ENCODE peak calls at places on chromosomes 1 and 21, in six cellular contexts. R is suprapubic skin, K is transverse colon, Q is uterus, N is fibroblast of lung, U is A549. G is an unnamed sample.
A peak's percentile ranks its signal among the peaks of the same experiment; 100 is the strongest.

GRCh38 chr21:42665026-42665425 is 11.6 kb downstream of the PDE9A start:
- DNase-seq in R (no peak), K (peak; percentile 42), U (no peak), N (no peak), Q (no peak), G (no peak)

GRCh38 chr1:66769512-66770229 is 17.4 kb downstream of the DYNLT5 start:
- DNase-seq in U (no peak), Q (no peak), R (no peak), N (no peak), K (no peak), G (no peak)

GRCh38 chr1:157932082-157932481 is 61.4 kb upstream of the KIRREL1 start:
- DNase-seq in U (peak; percentile 14), K (no peak), R (no peak), Q (no peak), N (peak; percentile 34), G (no peak)

GRCh38 chr21:34693192-34693810 is 24.5 kb downstream of the CLIC6 start:
- DNase-seq in R (no peak), U (peak; percentile 48), K (peak; percentile 44), Q (peak; percentile 24), N (peak; percentile 67), G (no peak)

GRCh38 chr1:219902951-219903350 is 25.4 kb downstream of the SLC30A10 start:
- DNase-seq in U (no peak), Q (no peak), K (no peak), N (no peak), R (no peak), G (no peak)

GRCh38 chr1:150282558-150282958 is 204 bp downstream of the CIART start:
- DNase-seq in U (no peak), Q (no peak), K (no peak), R (peak; percentile 84), N (no peak), G (no peak)

GRCh38 chr1:39898648-39899603 is 2.8 kb downstream of the MYCL start:
- DNase-seq in Q (no peak), R (no peak), N (peak; percentile 79), K (peak; percentile 44), U (peak; percentile 72), G (no peak)

GRCh38 chr1:207243756-207244408 is 77.6 kb upstream of the CD55 start:
- DNase-seq in N (no peak), R (no peak), U (peak; percentile 14), K (no peak), Q (no peak), G (no peak)

GRCh38 chr1:243883551-243883950 is 33.5 kb upstream of the AKT3 start:
- DNase-seq in N (peak; percentile 97), K (no peak), Q (no peak), R (no peak), U (no peak), G (no peak)

GRCh38 chr21:36936361-36937135 is 29.9 kb downstream of the HLCS start:
- DNase-seq in N (no peak), R (no peak), Q (no peak), U (no peak), K (no peak), G (no peak)

GRCh38 chr1:52571783-52572182 is 18.9 kb upstream of the TUT4 start:
- DNase-seq in R (no peak), N (peak; percentile 10), Q (no peak), K (no peak), U (peak; percentile 58), G (no peak)

GRCh38 chr1:234517087-234517802 is 38.3 kb upstream of the TARBP1 start:
- DNase-seq in U (no peak), K (no peak), R (no peak), N (no peak), Q (no peak), G (no peak)

GRCh38 chr21:16945580-16945979 is 567.3 kb upstream of the CXADR start:
- DNase-seq in K (no peak), U (no peak), R (no peak), Q (no peak), N (no peak), G (no peak)

GRCh38 chr21:44935533-44935927 is 4.3 kb upstream of the SLX9 start:
- DNase-seq in N (no peak), K (no peak), U (no peak), Q (no peak), R (no peak), G (peak; percentile 11)

GRCh38 chr1:152053375-152053774 is 16.6 kb upstream of the S100A11 start:
- DNase-seq in K (no peak), U (no peak), N (no peak), R (no peak), Q (no peak), G (no peak)

GRCh38 chr1:236687273-236687672 is 974 bp downstream of the ACTN2 start:
- DNase-seq in N (no peak), Q (no peak), K (no peak), U (no peak), R (no peak), G (no peak)

GRCh38 chr1:22132517-22133235 is 10.2 kb downstream of the WNT4 start:
- DNase-seq in U (no peak), K (no peak), R (no peak), Q (peak; percentile 58), N (peak; percentile 74), G (no peak)

GRCh38 chr1:820962-821361 is 102.8 kb upstream of the SAMD11 start:
- DNase-seq in U (no peak), Q (no peak), N (no peak), R (no peak), K (no peak), G (no peak)
- H3K4me1 ChIP-seq in U (peaks cover 3% of the 10 kb centered on the region), Q (no peaks in the 10 kb centered on the region), N (peaks cover 6% of the 10 kb centered on the region), R (peaks cover 33% of the 10 kb centered on the region), K (no peaks in the 10 kb centered on the region), G (peaks cover 50% of the 10 kb centered on the region)

DNA sequence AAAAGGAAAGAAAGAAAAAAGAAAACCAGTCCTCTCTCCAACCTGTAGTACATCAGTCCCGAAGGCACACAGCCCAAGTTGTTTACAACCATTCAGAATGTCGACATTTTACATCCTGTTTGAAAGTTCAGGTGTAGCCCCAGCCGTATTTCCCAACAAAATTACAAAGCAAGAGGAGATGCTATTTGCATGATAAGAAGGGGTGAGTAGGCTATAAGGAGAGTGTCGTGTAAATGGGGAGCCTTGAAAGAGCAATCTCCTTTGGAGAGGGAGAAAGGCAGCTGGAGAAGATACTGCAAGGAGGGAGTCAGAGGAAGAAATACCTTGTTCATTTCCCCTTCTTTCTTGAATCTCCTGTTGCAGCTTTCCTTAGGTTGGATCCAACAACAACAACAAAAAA is 35.5 kb upstream of the DENND1B start:
- DNase-seq in N (no peak), R (no peak), Q (no peak), K (no peak), U (no peak), G (no peak)
- H3K4me3 ChIP-seq in N (no peak overlapping the region), R (no peak overlapping the region), Q (no peak overlapping the region), K (no peak overlapping the region), U (no peak overlapping the region), G (no peak overlapping the region)

GRCh38 chr1:117821782-117822447 is 107.5 kb downstream of the GDAP2 start:
- DNase-seq in Q (no peak), U (peak; percentile 78), R (no peak), N (peak; percentile 99), K (peak; percentile 19), G (no peak)
- H3K27ac ChIP-seq in Q (peak overlapping the region; percentile 5), U (peak overlapping the region; percentile 85), R (no peak overlapping the region), N (peak overlapping the region; percentile 95), K (peak overlapping the region; percentile 66), G (peak overlapping the region; percentile 86)

GRCh38 chr1:14946567-14947285 is 206.8 kb upstream of the TMEM51 start:
- DNase-seq in U (no peak), Q (no peak), K (peak; percentile 21), R (no peak), N (peak; percentile 86), G (peak; percentile 20)

GRCh38 chr1:14946011-14946359 is 207.6 kb upstream of the TMEM51 start:
- DNase-seq in K (no peak), U (no peak), Q (no peak), R (no peak), N (no peak), G (no peak)

GRCh38 chr1:14948112-14948652 is 205.4 kb upstream of the TMEM51 start:
- DNase-seq in R (no peak), N (no peak), U (no peak), Q (no peak), K (no peak), G (no peak)

GRCh38 chr1:14949270-14949835 is 204.2 kb upstream of the TMEM51 start:
- DNase-seq in K (no peak), R (no peak), N (no peak), U (no peak), Q (no peak), G (no peak)

GRCh38 chr1:14947421-14947820 is 206.1 kb upstream of the TMEM51 start:
- DNase-seq in N (no peak), K (no peak), Q (no peak), U (no peak), R (no peak), G (no peak)
- H3K4me1 ChIP-seq in N (peaks cover 32% of the 10 kb centered on the region), K (peaks cover 13% of the 10 kb centered on the region), Q (no peaks in the 10 kb centered on the region), U (no peaks in the 10 kb centered on the region), R (peaks cover 55% of the 10 kb centered on the region), G (peaks cover 50% of the 10 kb centered on the region)

GRCh38 chr1:31670583-31670944 is 25.9 kb upstream of the PEF1 start:
- DNase-seq in K (no peak), Q (no peak), N (no peak), U (no peak), R (no peak), G (no peak)

GRCh38 chr1:31671147-31671546 is 26.5 kb upstream of the PEF1 start:
- DNase-seq in U (no peak), Q (no peak), N (no peak), K (no peak), R (no peak), G (no peak)

GRCh38 chr1:31668303-31668883 is 23.7 kb upstream of the PEF1 start:
- DNase-seq in U (no peak), N (no peak), K (no peak), R (no peak), Q (no peak), G (no peak)

GRCh38 chr1:31669786-31670582 is 25.3 kb upstream of the PEF1 start:
- DNase-seq in K (peak; percentile 90), U (peak; percentile 40), N (peak; percentile 62), R (peak; percentile 81), Q (peak; percentile 70), G (peak; percentile 83)

GRCh38 chr1:31669433-31669785 is 24.7 kb upstream of the PEF1 start:
- DNase-seq in R (no peak), K (no peak), Q (no peak), N (no peak), U (no peak), G (no peak)
- H3K4me3 ChIP-seq in R (peak overlapping the region; percentile 19), K (peak overlapping the region; percentile 28), Q (no peak overlapping the region), N (no peak overlapping the region), U (no peak overlapping the region), G (peak overlapping the region; percentile 61)

GRCh38 chr1:203271962-203272632 is 33.2 kb upstream of the BTG2 start:
- DNase-seq in K (peak; percentile 55), Q (peak; percentile 57), U (no peak), R (no peak), N (no peak), G (no peak)

GRCh38 chr1:203273869-203274602 is 31.3 kb upstream of the BTG2 start:
- DNase-seq in R (no peak), U (no peak), K (peak; percentile 68), N (no peak), Q (peak; percentile 46), G (peak; percentile 62)

GRCh38 chr1:203272633-203273205 is 32.6 kb upstream of the BTG2 start:
- DNase-seq in K (no peak), N (no peak), R (no peak), U (no peak), Q (peak; percentile 46), G (no peak)

GRCh38 chr1:203274603-203275381 is 30.5 kb upstream of the BTG2 start:
- DNase-seq in Q (peak; percentile 83), K (no peak), U (no peak), R (no peak), N (peak; percentile 50), G (no peak)

GRCh38 chr1:203273206-203273868 is 32.0 kb upstream of the BTG2 start:
- DNase-seq in Q (peak; percentile 91), R (peak; percentile 89), N (peak; percentile 71), K (peak; percentile 92), U (peak; percentile 82), G (peak; percentile 85)
- H3K27ac ChIP-seq in Q (peak overlapping the region; percentile 56), R (peak overlapping the region; percentile 86), N (no peak overlapping the region), K (peak overlapping the region; percentile 83), U (peak overlapping the region; percentile 67), G (peak overlapping the region; percentile 96)